ENCODE peak calls at places on chromosomes 7 and 10, in ten cellular contexts. One of them, this sample, is unnamed.

GRCh38 chr10:21421016-21421415 is 104.5 kb downstream of the SKIDA1 start:
- DNase-seq in NCI-H1436 treated with DMSO at 0.1 percent for 48 hours: no peak
- DNase-seq in stimulated activated CD4-positive, alpha-beta T cell treated with anti-CD3 and anti-CD28 coated beads, TNF-alpha, amount 100 ng/mL, for 1 hour: no peak
- DNase-seq in HTR-8/SVneo: no peak
- DNase-seq in HepG2: no peak
- DNase-seq in activated CD8-positive, alpha-beta T cell treated with anti-CD3 and anti-CD28 coated beads, Interleukin-2, amount 10 ng/mL, durations not matched to agents 7 days and 5 days: no peak
- DNase-seq in nucleus accumbens: no peak
- DNase-seq in GM23338: no peak
- DNase-seq in CD8-positive, alpha-beta memory T cell: no peak
- DNase-seq in HCT116: no peak
- DNase-seq in this sample: no peak

GRCh38 chr10:13613519-13613918 is 26.8 kb downstream of the PRPF18 start:
- DNase-seq in NCI-H1436 treated with DMSO at 0.1 percent for 48 hours: no peak
- DNase-seq in stimulated activated CD4-positive, alpha-beta T cell treated with anti-CD3 and anti-CD28 coated beads, TNF-alpha, amount 100 ng/mL, for 1 hour: no peak
- DNase-seq in HTR-8/SVneo: peak; percentile 46
- DNase-seq in HepG2: no peak
- DNase-seq in activated CD8-positive, alpha-beta T cell treated with anti-CD3 and anti-CD28 coated beads, Interleukin-2, amount 10 ng/mL, durations not matched to agents 7 days and 5 days: no peak
- DNase-seq in nucleus accumbens: no peak
- DNase-seq in GM23338: peak; percentile 50
- DNase-seq in CD8-positive, alpha-beta memory T cell: no peak
- DNase-seq in HCT116: no peak
- DNase-seq in this sample: no peak

GRCh38 chr7:149322737-149323136 is 60.7 kb downstream of the ZNF783 start:
- DNase-seq in NCI-H1436 treated with DMSO at 0.1 percent for 48 hours: no peak
- DNase-seq in stimulated activated CD4-positive, alpha-beta T cell treated with anti-CD3 and anti-CD28 coated beads, TNF-alpha, amount 100 ng/mL, for 1 hour: no peak
- DNase-seq in HTR-8/SVneo: no peak
- DNase-seq in HepG2: no peak
- DNase-seq in activated CD8-positive, alpha-beta T cell treated with anti-CD3 and anti-CD28 coated beads, Interleukin-2, amount 10 ng/mL, durations not matched to agents 7 days and 5 days: no peak
- DNase-seq in nucleus accumbens: no peak
- DNase-seq in GM23338: no peak
- DNase-seq in CD8-positive, alpha-beta memory T cell: no peak
- DNase-seq in HCT116: no peak
- DNase-seq in this sample: no peak

GRCh38 chr10:17227367-17228080 is 517 bp upstream of the VIM start:
- DNase-seq in NCI-H1436 treated with DMSO at 0.1 percent for 48 hours: no peak
- DNase-seq in stimulated activated CD4-positive, alpha-beta T cell treated with anti-CD3 and anti-CD28 coated beads, TNF-alpha, amount 100 ng/mL, for 1 hour: no peak
- DNase-seq in HTR-8/SVneo: no peak
- DNase-seq in HepG2: no peak
- DNase-seq in activated CD8-positive, alpha-beta T cell treated with anti-CD3 and anti-CD28 coated beads, Interleukin-2, amount 10 ng/mL, durations not matched to agents 7 days and 5 days: peak; percentile 47
- DNase-seq in nucleus accumbens: no peak
- DNase-seq in GM23338: peak; percentile 46
- DNase-seq in CD8-positive, alpha-beta memory T cell: no peak
- DNase-seq in HCT116: no peak
- DNase-seq in this sample: no peak

GRCh38 chr10:7872041-7872442 is 53.7 kb downstream of the TAF3 start:
- DNase-seq in NCI-H1436 treated with DMSO at 0.1 percent for 48 hours: no peak
- DNase-seq in stimulated activated CD4-positive, alpha-beta T cell treated with anti-CD3 and anti-CD28 coated beads, TNF-alpha, amount 100 ng/mL, for 1 hour: no peak
- DNase-seq in HTR-8/SVneo: peak; percentile 19
- DNase-seq in HepG2: no peak
- DNase-seq in activated CD8-positive, alpha-beta T cell treated with anti-CD3 and anti-CD28 coated beads, Interleukin-2, amount 10 ng/mL, durations not matched to agents 7 days and 5 days: no peak
- DNase-seq in nucleus accumbens: no peak
- DNase-seq in GM23338: peak; percentile 58
- DNase-seq in CD8-positive, alpha-beta memory T cell: no peak
- DNase-seq in HCT116: peak; percentile 0
- DNase-seq in this sample: no peak

GRCh38 chr7:37480026-37480425 is 31.4 kb upstream of the ELMO1 start:
- DNase-seq in NCI-H1436 treated with DMSO at 0.1 percent for 48 hours: no peak
- DNase-seq in stimulated activated CD4-positive, alpha-beta T cell treated with anti-CD3 and anti-CD28 coated beads, TNF-alpha, amount 100 ng/mL, for 1 hour: no peak
- DNase-seq in HTR-8/SVneo: no peak
- DNase-seq in HepG2: no peak
- DNase-seq in activated CD8-positive, alpha-beta T cell treated with anti-CD3 and anti-CD28 coated beads, Interleukin-2, amount 10 ng/mL, durations not matched to agents 7 days and 5 days: no peak
- DNase-seq in nucleus accumbens: no peak
- DNase-seq in GM23338: no peak
- DNase-seq in CD8-positive, alpha-beta memory T cell: no peak
- DNase-seq in HCT116: no peak
- DNase-seq in this sample: no peak

GRCh38 chr10:46236941-46237681 is 49.7 kb upstream of the ANTXRL start:
- DNase-seq in NCI-H1436 treated with DMSO at 0.1 percent for 48 hours: no peak
- DNase-seq in stimulated activated CD4-positive, alpha-beta T cell treated with anti-CD3 and anti-CD28 coated beads, TNF-alpha, amount 100 ng/mL, for 1 hour: no peak
- DNase-seq in HTR-8/SVneo: no peak
- DNase-seq in HepG2: no peak
- DNase-seq in activated CD8-positive, alpha-beta T cell treated with anti-CD3 and anti-CD28 coated beads, Interleukin-2, amount 10 ng/mL, durations not matched to agents 7 days and 5 days: peak; percentile 13
- DNase-seq in nucleus accumbens: no peak
- DNase-seq in GM23338: no peak
- DNase-seq in CD8-positive, alpha-beta memory T cell: no peak
- DNase-seq in HCT116: no peak
- DNase-seq in this sample: no peak

GRCh38 chr7:92834661-92835139 is 1.7 kb downstream of the CDK6 start:
- DNase-seq in NCI-H1436 treated with DMSO at 0.1 percent for 48 hours: no peak
- DNase-seq in stimulated activated CD4-positive, alpha-beta T cell treated with anti-CD3 and anti-CD28 coated beads, TNF-alpha, amount 100 ng/mL, for 1 hour: peak; percentile 7
- DNase-seq in HTR-8/SVneo: peak; percentile 3
- DNase-seq in HepG2: no peak
- DNase-seq in activated CD8-positive, alpha-beta T cell treated with anti-CD3 and anti-CD28 coated beads, Interleukin-2, amount 10 ng/mL, durations not matched to agents 7 days and 5 days: no peak
- DNase-seq in nucleus accumbens: no peak
- DNase-seq in GM23338: peak; percentile 75
- DNase-seq in CD8-positive, alpha-beta memory T cell: no peak
- DNase-seq in HCT116: no peak
- DNase-seq in this sample: peak; percentile 59

GRCh38 chr10:69387500-69387899 is 29.2 kb downstream of the TACR2 start:
- DNase-seq in NCI-H1436 treated with DMSO at 0.1 percent for 48 hours: no peak
- DNase-seq in stimulated activated CD4-positive, alpha-beta T cell treated with anti-CD3 and anti-CD28 coated beads, TNF-alpha, amount 100 ng/mL, for 1 hour: no peak
- DNase-seq in HTR-8/SVneo: no peak
- DNase-seq in HepG2: no peak
- DNase-seq in activated CD8-positive, alpha-beta T cell treated with anti-CD3 and anti-CD28 coated beads, Interleukin-2, amount 10 ng/mL, durations not matched to agents 7 days and 5 days: no peak
- DNase-seq in nucleus accumbens: no peak
- DNase-seq in GM23338: no peak
- DNase-seq in CD8-positive, alpha-beta memory T cell: no peak
- DNase-seq in HCT116: no peak
- DNase-seq in this sample: no peak

GRCh38 chr10:110498087-110498981 is 627 bp downstream of the DUSP5 start:
- DNase-seq in NCI-H1436 treated with DMSO at 0.1 percent for 48 hours: no peak
- DNase-seq in stimulated activated CD4-positive, alpha-beta T cell treated with anti-CD3 and anti-CD28 coated beads, TNF-alpha, amount 100 ng/mL, for 1 hour: peak; percentile 37
- DNase-seq in HTR-8/SVneo: no peak
- DNase-seq in HepG2: no peak
- DNase-seq in activated CD8-positive, alpha-beta T cell treated with anti-CD3 and anti-CD28 coated beads, Interleukin-2, amount 10 ng/mL, durations not matched to agents 7 days and 5 days: peak; percentile 69
- DNase-seq in nucleus accumbens: no peak
- DNase-seq in GM23338: peak; percentile 58
- DNase-seq in CD8-positive, alpha-beta memory T cell: peak; percentile 42
- DNase-seq in HCT116: no peak
- DNase-seq in this sample: no peak

GRCh38 chr7:98956937-98957336 is 78.6 kb downstream of the TRRAP start:
- DNase-seq in NCI-H1436 treated with DMSO at 0.1 percent for 48 hours: no peak
- DNase-seq in stimulated activated CD4-positive, alpha-beta T cell treated with anti-CD3 and anti-CD28 coated beads, TNF-alpha, amount 100 ng/mL, for 1 hour: no peak
- DNase-seq in HTR-8/SVneo: no peak
- DNase-seq in HepG2: no peak
- DNase-seq in activated CD8-positive, alpha-beta T cell treated with anti-CD3 and anti-CD28 coated beads, Interleukin-2, amount 10 ng/mL, durations not matched to agents 7 days and 5 days: no peak
- DNase-seq in nucleus accumbens: no peak
- DNase-seq in GM23338: no peak
- DNase-seq in CD8-positive, alpha-beta memory T cell: no peak
- DNase-seq in HCT116: no peak
- DNase-seq in this sample: no peak

GRCh38 chr7:118531566-118531965 is 307.1 kb downstream of the ANKRD7 start:
- DNase-seq in NCI-H1436 treated with DMSO at 0.1 percent for 48 hours: no peak
- DNase-seq in stimulated activated CD4-positive, alpha-beta T cell treated with anti-CD3 and anti-CD28 coated beads, TNF-alpha, amount 100 ng/mL, for 1 hour: no peak
- DNase-seq in HTR-8/SVneo: no peak
- DNase-seq in HepG2: no peak
- DNase-seq in activated CD8-positive, alpha-beta T cell treated with anti-CD3 and anti-CD28 coated beads, Interleukin-2, amount 10 ng/mL, durations not matched to agents 7 days and 5 days: no peak
- DNase-seq in nucleus accumbens: no peak
- DNase-seq in GM23338: no peak
- DNase-seq in CD8-positive, alpha-beta memory T cell: no peak
- DNase-seq in HCT116: no peak
- DNase-seq in this sample: no peak

GRCh38 chr7:69211739-69212138 is 386.5 kb upstream of the AUTS2 start:
- DNase-seq in NCI-H1436 treated with DMSO at 0.1 percent for 48 hours: no peak
- DNase-seq in stimulated activated CD4-positive, alpha-beta T cell treated with anti-CD3 and anti-CD28 coated beads, TNF-alpha, amount 100 ng/mL, for 1 hour: no peak
- DNase-seq in HTR-8/SVneo: no peak
- DNase-seq in HepG2: no peak
- DNase-seq in activated CD8-positive, alpha-beta T cell treated with anti-CD3 and anti-CD28 coated beads, Interleukin-2, amount 10 ng/mL, durations not matched to agents 7 days and 5 days: no peak
- DNase-seq in nucleus accumbens: no peak
- DNase-seq in GM23338: peak; percentile 63
- DNase-seq in CD8-positive, alpha-beta memory T cell: no peak
- DNase-seq in HCT116: no peak
- DNase-seq in this sample: no peak

GRCh38 chr7:144653449-144653848 is 182.4 kb downstream of the TPK1 start:
- DNase-seq in NCI-H1436 treated with DMSO at 0.1 percent for 48 hours: no peak
- DNase-seq in stimulated activated CD4-positive, alpha-beta T cell treated with anti-CD3 and anti-CD28 coated beads, TNF-alpha, amount 100 ng/mL, for 1 hour: no peak
- DNase-seq in HTR-8/SVneo: no peak
- DNase-seq in HepG2: no peak
- DNase-seq in activated CD8-positive, alpha-beta T cell treated with anti-CD3 and anti-CD28 coated beads, Interleukin-2, amount 10 ng/mL, durations not matched to agents 7 days and 5 days: no peak
- DNase-seq in nucleus accumbens: no peak
- DNase-seq in GM23338: no peak
- DNase-seq in CD8-positive, alpha-beta memory T cell: no peak
- DNase-seq in HCT116: no peak
- DNase-seq in this sample: no peak

GRCh38 chr7:137443616-137444015 is 100.1 kb upstream of the PTN start:
- DNase-seq in NCI-H1436 treated with DMSO at 0.1 percent for 48 hours: no peak
- DNase-seq in stimulated activated CD4-positive, alpha-beta T cell treated with anti-CD3 and anti-CD28 coated beads, TNF-alpha, amount 100 ng/mL, for 1 hour: no peak
- DNase-seq in HTR-8/SVneo: no peak
- DNase-seq in HepG2: no peak
- DNase-seq in activated CD8-positive, alpha-beta T cell treated with anti-CD3 and anti-CD28 coated beads, Interleukin-2, amount 10 ng/mL, durations not matched to agents 7 days and 5 days: no peak
- DNase-seq in nucleus accumbens: no peak
- DNase-seq in GM23338: no peak
- DNase-seq in CD8-positive, alpha-beta memory T cell: no peak
- DNase-seq in HCT116: no peak
- DNase-seq in this sample: no peak

GRCh38 chr10:26438534-26439269 is 561 bp downstream of the APBB1IP start:
- DNase-seq in NCI-H1436 treated with DMSO at 0.1 percent for 48 hours: no peak
- DNase-seq in stimulated activated CD4-positive, alpha-beta T cell treated with anti-CD3 and anti-CD28 coated beads, TNF-alpha, amount 100 ng/mL, for 1 hour: peak; percentile 61
- DNase-seq in HTR-8/SVneo: no peak
- DNase-seq in HepG2: no peak
- DNase-seq in activated CD8-positive, alpha-beta T cell treated with anti-CD3 and anti-CD28 coated beads, Interleukin-2, amount 10 ng/mL, durations not matched to agents 7 days and 5 days: peak; percentile 79
- DNase-seq in nucleus accumbens: no peak
- DNase-seq in GM23338: peak; percentile 61
- DNase-seq in CD8-positive, alpha-beta memory T cell: peak; percentile 62
- DNase-seq in HCT116: no peak
- DNase-seq in this sample: no peak

GRCh38 chr10:35451103-35452016 is 115.1 kb downstream of the CCNY start:
- DNase-seq in NCI-H1436 treated with DMSO at 0.1 percent for 48 hours: no peak
- DNase-seq in stimulated activated CD4-positive, alpha-beta T cell treated with anti-CD3 and anti-CD28 coated beads, TNF-alpha, amount 100 ng/mL, for 1 hour: no peak
- DNase-seq in HTR-8/SVneo: no peak
- DNase-seq in HepG2: no peak
- DNase-seq in activated CD8-positive, alpha-beta T cell treated with anti-CD3 and anti-CD28 coated beads, Interleukin-2, amount 10 ng/mL, durations not matched to agents 7 days and 5 days: no peak
- DNase-seq in nucleus accumbens: no peak
- DNase-seq in GM23338: no peak
- DNase-seq in CD8-positive, alpha-beta memory T cell: no peak
- DNase-seq in HCT116: no peak
- DNase-seq in this sample: no peak

GRCh38 chr10:129914153-129914855 is 49.8 kb downstream of the EBF3 start:
- DNase-seq in NCI-H1436 treated with DMSO at 0.1 percent for 48 hours: no peak
- DNase-seq in stimulated activated CD4-positive, alpha-beta T cell treated with anti-CD3 and anti-CD28 coated beads, TNF-alpha, amount 100 ng/mL, for 1 hour: no peak
- DNase-seq in HTR-8/SVneo: no peak
- DNase-seq in HepG2: no peak
- DNase-seq in activated CD8-positive, alpha-beta T cell treated with anti-CD3 and anti-CD28 coated beads, Interleukin-2, amount 10 ng/mL, durations not matched to agents 7 days and 5 days: no peak
- DNase-seq in nucleus accumbens: no peak
- DNase-seq in GM23338: no peak
- DNase-seq in CD8-positive, alpha-beta memory T cell: no peak
- DNase-seq in HCT116: no peak
- DNase-seq in this sample: no peak

GRCh38 chr10:51881213-51881612 is 181.8 kb upstream of the CSTF2T start:
- DNase-seq in NCI-H1436 treated with DMSO at 0.1 percent for 48 hours: no peak
- DNase-seq in stimulated activated CD4-positive, alpha-beta T cell treated with anti-CD3 and anti-CD28 coated beads, TNF-alpha, amount 100 ng/mL, for 1 hour: no peak
- DNase-seq in HTR-8/SVneo: no peak
- DNase-seq in HepG2: no peak
- DNase-seq in activated CD8-positive, alpha-beta T cell treated with anti-CD3 and anti-CD28 coated beads, Interleukin-2, amount 10 ng/mL, durations not matched to agents 7 days and 5 days: no peak
- DNase-seq in nucleus accumbens: no peak
- DNase-seq in GM23338: no peak
- DNase-seq in CD8-positive, alpha-beta memory T cell: no peak
- DNase-seq in HCT116: no peak
- DNase-seq in this sample: no peak

GRCh38 chr10:74934100-74934812 is 107.9 kb downstream of the KAT6B start:
- DNase-seq in NCI-H1436 treated with DMSO at 0.1 percent for 48 hours: no peak
- DNase-seq in stimulated activated CD4-positive, alpha-beta T cell treated with anti-CD3 and anti-CD28 coated beads, TNF-alpha, amount 100 ng/mL, for 1 hour: no peak
- DNase-seq in HTR-8/SVneo: no peak
- DNase-seq in HepG2: no peak
- DNase-seq in activated CD8-positive, alpha-beta T cell treated with anti-CD3 and anti-CD28 coated beads, Interleukin-2, amount 10 ng/mL, durations not matched to agents 7 days and 5 days: no peak
- DNase-seq in nucleus accumbens: no peak
- DNase-seq in GM23338: no peak
- DNase-seq in CD8-positive, alpha-beta memory T cell: no peak
- DNase-seq in HCT116: no peak
- DNase-seq in this sample: no peak

GRCh38 chr7:46908770-46909169 is 673.1 kb downstream of the TNS3 start:
- DNase-seq in NCI-H1436 treated with DMSO at 0.1 percent for 48 hours: no peak
- DNase-seq in stimulated activated CD4-positive, alpha-beta T cell treated with anti-CD3 and anti-CD28 coated beads, TNF-alpha, amount 100 ng/mL, for 1 hour: no peak
- DNase-seq in HTR-8/SVneo: peak; percentile 65
- DNase-seq in HepG2: no peak
- DNase-seq in activated CD8-positive, alpha-beta T cell treated with anti-CD3 and anti-CD28 coated beads, Interleukin-2, amount 10 ng/mL, durations not matched to agents 7 days and 5 days: no peak
- DNase-seq in nucleus accumbens: no peak
- DNase-seq in GM23338: no peak
- DNase-seq in CD8-positive, alpha-beta memory T cell: no peak
- DNase-seq in HCT116: no peak
- DNase-seq in this sample: no peak

GRCh38 chr7:135795846-135796570 is 47.4 kb upstream of the FAM180A start:
- DNase-seq in NCI-H1436 treated with DMSO at 0.1 percent for 48 hours: no peak
- DNase-seq in stimulated activated CD4-positive, alpha-beta T cell treated with anti-CD3 and anti-CD28 coated beads, TNF-alpha, amount 100 ng/mL, for 1 hour: no peak
- DNase-seq in HTR-8/SVneo: no peak
- DNase-seq in HepG2: no peak
- DNase-seq in activated CD8-positive, alpha-beta T cell treated with anti-CD3 and anti-CD28 coated beads, Interleukin-2, amount 10 ng/mL, durations not matched to agents 7 days and 5 days: no peak
- DNase-seq in nucleus accumbens: no peak
- DNase-seq in GM23338: no peak
- DNase-seq in CD8-positive, alpha-beta memory T cell: no peak
- DNase-seq in HCT116: no peak
- DNase-seq in this sample: no peak

GRCh38 chr7:157077021-157077420 is 61.7 kb upstream of the UBE3C start:
- DNase-seq in NCI-H1436 treated with DMSO at 0.1 percent for 48 hours: no peak
- DNase-seq in stimulated activated CD4-positive, alpha-beta T cell treated with anti-CD3 and anti-CD28 coated beads, TNF-alpha, amount 100 ng/mL, for 1 hour: no peak
- DNase-seq in HTR-8/SVneo: no peak
- DNase-seq in HepG2: no peak
- DNase-seq in activated CD8-positive, alpha-beta T cell treated with anti-CD3 and anti-CD28 coated beads, Interleukin-2, amount 10 ng/mL, durations not matched to agents 7 days and 5 days: no peak
- DNase-seq in nucleus accumbens: no peak
- DNase-seq in GM23338: no peak
- DNase-seq in CD8-positive, alpha-beta memory T cell: no peak
- DNase-seq in HCT116: no peak
- DNase-seq in this sample: no peak

GRCh38 chr10:74598891-74599566 is 227.4 kb upstream of the KAT6B start:
- DNase-seq in NCI-H1436 treated with DMSO at 0.1 percent for 48 hours: no peak
- DNase-seq in stimulated activated CD4-positive, alpha-beta T cell treated with anti-CD3 and anti-CD28 coated beads, TNF-alpha, amount 100 ng/mL, for 1 hour: no peak
- DNase-seq in HTR-8/SVneo: no peak
- DNase-seq in HepG2: no peak
- DNase-seq in activated CD8-positive, alpha-beta T cell treated with anti-CD3 and anti-CD28 coated beads, Interleukin-2, amount 10 ng/mL, durations not matched to agents 7 days and 5 days: no peak
- DNase-seq in nucleus accumbens: no peak
- DNase-seq in GM23338: no peak
- DNase-seq in CD8-positive, alpha-beta memory T cell: no peak
- DNase-seq in HCT116: no peak
- DNase-seq in this sample: no peak

GRCh38 chr7:89028319-89028718 is 232.8 kb upstream of the TEX47 start:
- DNase-seq in NCI-H1436 treated with DMSO at 0.1 percent for 48 hours: no peak
- DNase-seq in stimulated activated CD4-positive, alpha-beta T cell treated with anti-CD3 and anti-CD28 coated beads, TNF-alpha, amount 100 ng/mL, for 1 hour: no peak
- DNase-seq in HTR-8/SVneo: no peak
- DNase-seq in HepG2: no peak
- DNase-seq in activated CD8-positive, alpha-beta T cell treated with anti-CD3 and anti-CD28 coated beads, Interleukin-2, amount 10 ng/mL, durations not matched to agents 7 days and 5 days: no peak
- DNase-seq in nucleus accumbens: no peak
- DNase-seq in GM23338: no peak
- DNase-seq in CD8-positive, alpha-beta memory T cell: no peak
- DNase-seq in HCT116: no peak
- DNase-seq in this sample: no peak

GRCh38 chr10:17622061-17622460 is 4.9 kb upstream of the HACD1 start:
- DNase-seq in NCI-H1436 treated with DMSO at 0.1 percent for 48 hours: no peak
- DNase-seq in stimulated activated CD4-positive, alpha-beta T cell treated with anti-CD3 and anti-CD28 coated beads, TNF-alpha, amount 100 ng/mL, for 1 hour: no peak
- DNase-seq in HTR-8/SVneo: no peak
- DNase-seq in HepG2: no peak
- DNase-seq in activated CD8-positive, alpha-beta T cell treated with anti-CD3 and anti-CD28 coated beads, Interleukin-2, amount 10 ng/mL, durations not matched to agents 7 days and 5 days: no peak
- DNase-seq in nucleus accumbens: no peak
- DNase-seq in GM23338: no peak
- DNase-seq in CD8-positive, alpha-beta memory T cell: no peak
- DNase-seq in HCT116: no peak
- DNase-seq in this sample: no peak

This sample was measured in RWPE2.